ENCODE peak calls at places on chromosomes 2 and 18, in nine cellular contexts. F, A, D, Y, R, N, L, V and Q are unnamed samples.

GRCh38 chr2:130840506-130840905 is 3.8 kb downstream of the ARHGEF4 start:
- DNase-seq in L (no peak), Y (no peak), A (no peak), D (no peak), N (no peak), R (no peak), F (no peak), V (no peak), Q (no peak)

GRCh38 chr2:61117534-61117933 is 44.5 kb upstream of the C2orf74 start:
- DNase-seq in Y (no peak), F (no peak), N (peak; percentile 20), A (peak; percentile 15), D (no peak), V (peak; percentile 20), R (no peak), L (no peak), Q (no peak)

GRCh38 chr2:205834776-205835175 is 152.5 kb downstream of the NRP2 start:
- DNase-seq in R (no peak), L (no peak), F (peak; percentile 58), Y (no peak), A (no peak), D (no peak), V (no peak), N (no peak), Q (no peak)

GRCh38 chr2:60247471-60247870 is 306.0 kb downstream of the BCL11A start:
- DNase-seq in R (no peak), F (no peak), N (no peak), A (no peak), Y (no peak), D (no peak), L (no peak), V (no peak), Q (no peak)

GRCh38 chr2:182542501-182543258 is 115.8 kb upstream of the PDE1A start:
- DNase-seq in A (no peak), Y (no peak), F (peak; percentile 88), D (no peak), V (no peak), N (no peak), R (no peak), L (no peak), Q (no peak)

GRCh38 chr2:201070966-201071304 is 536 bp downstream of the HYCC2 start:
- DNase-seq in R (no peak), L (no peak), N (no peak), A (no peak), V (peak; percentile 13), D (no peak), F (peak; percentile 12), Y (no peak), Q (no peak)

GRCh38 chr2:11370377-11371098 is 26.1 kb upstream of the ROCK2 start:
- DNase-seq in V (no peak), D (no peak), R (no peak), L (no peak), A (no peak), F (peak; percentile 40), Y (no peak), N (no peak), Q (no peak)

GRCh38 chr2:121210691-121211090 is 74.3 kb downstream of the TFCP2L1 start:
- DNase-seq in R (no peak), V (no peak), L (peak; percentile 89), D (no peak), N (no peak), Y (no peak), F (no peak), A (no peak), Q (no peak)

GRCh38 chr18:68909579-68909978 is 111.7 kb downstream of the CCDC102B start:
- DNase-seq in Y (no peak), R (no peak), V (no peak), F (no peak), A (no peak), N (no peak), L (no peak), D (no peak), Q (no peak)

GRCh38 chr2:121697108-121697631 is 39.5 kb downstream of the NIFK start:
- DNase-seq in D (no peak), L (no peak), N (no peak), R (no peak), Y (no peak), F (no peak), V (no peak), A (no peak), Q (no peak)

GRCh38 chr2:25313711-25314513 is 27.8 kb downstream of the DNMT3A start:
- DNase-seq in V (no peak), D (no peak), A (no peak), R (no peak), F (no peak), N (no peak), L (no peak), Y (no peak), Q (no peak)

GRCh38 chr2:84492571-84492970 is 23.7 kb upstream of the DNAH6 start:
- DNase-seq in V (peak; percentile 40), L (no peak), Y (no peak), F (no peak), D (no peak), N (no peak), A (no peak), R (no peak), Q (no peak)
- TF ChIP-seq CTCF in V (peak; percentile 51), L (no peak), Y (no peak), F (peak; percentile 5), D (no peak), N (no peak), A (no peak), R (no peak), Q (peak; percentile 36)

GRCh38 chr2:65869286-65869685 is 436.9 kb upstream of the SPRED2 start:
- DNase-seq in R (no peak), A (no peak), D (no peak), N (no peak), Y (no peak), V (no peak), F (no peak), L (no peak), Q (no peak)
- TF ChIP-seq CTCF in R (no peak), A (no peak), D (no peak), N (no peak), Y (no peak), V (no peak), F (no peak), L (no peak), Q (no peak)

GRCh38 chr2:48601349-48601748 is 16.3 kb upstream of the GTF2A1L start:
- DNase-seq in V (no peak), F (peak; percentile 12), N (no peak), Y (no peak), A (no peak), R (no peak), D (no peak), L (no peak), Q (no peak)
- TF ChIP-seq CTCF in V (peak; percentile 52), F (peak; percentile 47), N (peak; percentile 29), Y (no peak), A (peak; percentile 9), R (peak; percentile 65), D (peak; percentile 46), L (peak; percentile 36), Q (peak; percentile 32)

DNA sequence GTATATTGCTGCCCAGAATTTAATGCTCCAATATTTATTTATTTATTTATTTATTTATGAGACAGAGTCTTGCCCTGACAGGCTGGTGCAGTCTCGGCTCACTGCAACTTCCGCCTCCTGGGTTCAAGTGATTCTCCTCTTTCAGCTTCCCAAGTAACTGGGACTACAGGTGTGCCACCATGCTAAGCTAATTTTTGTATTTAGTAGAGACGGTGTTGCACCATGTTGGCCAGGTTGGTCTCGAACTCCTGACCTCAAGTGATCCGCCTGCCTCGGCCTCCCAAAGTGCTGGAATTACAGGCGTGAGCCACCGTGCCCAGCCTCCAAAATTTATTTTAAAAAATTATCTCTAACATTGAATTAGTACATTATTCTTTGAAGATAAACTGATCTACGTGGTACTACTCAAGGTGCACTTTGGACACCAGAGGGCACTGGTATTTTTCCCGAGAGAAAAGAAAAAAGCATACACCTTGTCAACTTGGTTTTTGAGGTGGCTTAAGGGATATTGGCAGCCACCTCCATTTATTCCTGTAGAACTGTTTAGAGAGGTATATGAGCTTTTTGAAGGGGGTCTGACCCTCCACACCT is 1.4 kb upstream of the IDH1 start:
- DNase-seq in F (no peak), A (peak; percentile 25), D (no peak), V (no peak), Y (no peak), R (no peak), L (no peak), N (no peak), Q (no peak)
- TF ChIP-seq CTCF in F (peak; percentile 24), A (no peak), D (peak; percentile 43), V (no peak), Y (no peak), R (peak; percentile 32), L (no peak), N (no peak), Q (no peak)

GRCh38 chr2:167128130-167128529 is 239.8 kb downstream of the XIRP2 start:
- DNase-seq in L (no peak), Y (no peak), D (no peak), F (no peak), A (no peak), V (no peak), N (no peak), R (no peak), Q (no peak)

GRCh38 chr2:167126165-167126564 is 237.9 kb downstream of the XIRP2 start:
- DNase-seq in N (no peak), F (no peak), D (no peak), Y (no peak), R (no peak), L (no peak), V (no peak), A (no peak), Q (no peak)

GRCh38 chr2:167122389-167122788 is 234.1 kb downstream of the XIRP2 start:
- DNase-seq in A (no peak), N (no peak), Y (no peak), D (no peak), V (no peak), F (no peak), R (no peak), L (no peak), Q (no peak)

GRCh38 chr2:167132066-167132465 is 243.8 kb downstream of the XIRP2 start:
- DNase-seq in L (no peak), D (no peak), V (no peak), R (no peak), N (no peak), A (no peak), Y (no peak), F (no peak), Q (no peak)

DNA sequence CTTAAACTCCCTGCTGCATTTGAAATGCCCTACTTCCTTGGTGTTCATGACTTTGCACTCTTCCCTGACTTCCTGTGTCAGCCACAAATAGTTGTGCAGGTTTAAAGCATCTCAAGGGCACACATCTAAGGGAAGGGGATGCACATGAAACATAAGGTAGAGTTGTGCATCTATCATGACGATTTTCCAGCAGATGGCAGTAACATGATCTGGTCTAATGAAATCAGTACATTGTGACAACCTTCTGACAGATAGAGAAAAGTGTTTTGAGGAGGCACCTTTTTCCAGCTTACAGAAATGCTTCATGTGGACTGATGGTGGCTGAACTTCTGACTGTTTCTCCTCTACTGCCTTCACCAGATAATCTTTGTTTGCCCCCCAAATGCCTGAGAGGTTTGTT is 238.9 kb downstream of the XIRP2 start:
- DNase-seq in V (peak; percentile 43), L (no peak), A (no peak), R (no peak), Y (no peak), N (no peak), F (peak; percentile 63), D (no peak), Q (no peak)
- TF ChIP-seq CTCF in V (peak; percentile 48), L (peak; percentile 34), A (no peak), R (no peak), Y (no peak), N (no peak), F (peak; percentile 53), D (peak; percentile 6), Q (peak; percentile 45)